ENCODE peak calls at places on chromosomes 5 and 9, in six cellular contexts. L is A549, I is Panc1, V is body of pancreas, W is right lobe of liver, C is heart right ventricle. N is an unnamed sample. For H3K4me1 and H3K9me3, the result is how much of the 10 kb centered on the place peaks cover.

GRCh38 chr9:107325842-107326241 is 42.8 kb downstream of the RAD23B start:
- DNase-seq in C (no peak), V (no peak), L (no peak), I (no peak), W (no peak), N (no peak)

GRCh38 chr9:73081979-73082657 is 69.5 kb upstream of the ANXA1 start:
- DNase-seq in C (no peak), L (peak), V (peak), I (no peak), W (no peak), N (no peak)

GRCh38 chr5:143311428-143311827 is 92.1 kb downstream of the NR3C1 start:
- DNase-seq in L (no peak), W (no peak), C (no peak), I (peak), V (no peak), N (no peak)

GRCh38 chr5:128844354-128844923 is 120.8 kb upstream of the SLC27A6 start:
- DNase-seq in V (no peak), I (no peak), W (no peak), L (peak), C (no peak), N (no peak)

GRCh38 chr5:169268019-169268418 is 32.9 kb downstream of the SLIT3 start:
- DNase-seq in W (no peak), V (no peak), L (no peak), C (no peak), I (no peak), N (no peak)

GRCh38 chr5:64165500-64166200 is at the start of gene RNF180:
- DNase-seq in L (peak), W (peak), I (no peak), C (peak), V (peak), N (peak)

GRCh38 chr9:113221800-113222481 is 597 bp downstream of the SLC31A1 start:
- DNase-seq in W (no peak), V (no peak), I (no peak), C (no peak), L (peak), N (no peak)

GRCh38 chr9:87069690-87070089 is 122.4 kb upstream of the GAS1 start:
- DNase-seq in C (no peak), I (no peak), W (no peak), V (no peak), L (no peak), N (no peak)

GRCh38 chr5:6545770-6546690 is 86.8 kb downstream of the NSUN2 start:
- DNase-seq in I (no peak), W (no peak), C (no peak), V (no peak), L (no peak), N (no peak)

GRCh38 chr5:173243215-173243614 is 8.2 kb upstream of the NKX2-5 start:
- DNase-seq in L (no peak), C (no peak), I (no peak), W (no peak), V (no peak), N (no peak)

GRCh38 chr5:136174021-136174659 is 18.8 kb downstream of the SMIM32 start:
- DNase-seq in I (peak), W (no peak), V (no peak), C (no peak), L (peak), N (no peak)

GRCh38 chr5:138464388-138465287 is 641 bp upstream of the EGR1 start:
- DNase-seq in V (peak), C (peak), L (peak), W (peak), I (peak), N (peak)

GRCh38 chr5:138464018-138464387 is 1.3 kb upstream of the EGR1 start:
- DNase-seq in I (peak), V (peak), L (peak), C (peak), W (peak), N (peak)

GRCh38 chr5:138466900-138467710 is 1.8 kb downstream of the EGR1 start:
- DNase-seq in W (no peak), V (peak), I (no peak), L (no peak), C (no peak), N (no peak)

GRCh38 chr5:138466058-138466899 is 1.0 kb downstream of the EGR1 start:
- DNase-seq in I (no peak), V (peak), W (peak), C (no peak), L (no peak), N (no peak)

GRCh38 chr5:138465288-138466057 is at the start of gene EGR1:
- DNase-seq in L (peak), V (peak), C (peak), I (peak), W (peak), N (peak)
- TF ChIP-seq CTCF in L (no peak), V (peak), C (no peak), I (no peak), W (no peak), N (no peak)

DNA sequence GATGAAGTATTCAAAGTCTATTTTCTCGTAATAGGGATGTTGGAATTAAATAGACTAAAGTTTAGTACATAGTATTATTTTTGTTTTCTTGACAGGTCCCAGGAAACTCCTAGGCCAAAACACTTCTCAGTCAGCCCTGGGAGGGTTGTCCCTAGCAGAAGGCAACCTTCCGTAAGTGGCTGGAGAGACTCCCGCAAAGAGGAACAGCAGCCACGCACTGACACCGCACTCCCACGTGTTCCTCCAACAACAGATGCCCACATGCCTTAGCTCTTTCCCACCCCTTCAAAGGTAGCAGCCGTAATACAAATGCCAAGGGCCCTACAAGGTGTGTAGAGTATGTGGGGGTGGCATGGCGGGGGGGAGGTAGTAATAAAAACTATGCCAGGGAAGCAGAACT is 28.4 kb downstream of the PCDHGC5 start:
- DNase-seq in V (no peak), C (no peak), L (no peak), W (no peak), I (no peak), N (no peak)
- H3K4me1 ChIP-seq in V (under half), C (half or more), L (under half), W (under half), I (under half), N (half or more)

GRCh38 chr9:92982130-92982529 is 34.8 kb downstream of the FGD3 start:
- DNase-seq in L (no peak), C (no peak), I (no peak), V (no peak), W (no peak), N (no peak)
- H3K9me3 ChIP-seq in L (under half), C (under half), I (under half), V (under half), W (under half), N (under half)

DNA sequence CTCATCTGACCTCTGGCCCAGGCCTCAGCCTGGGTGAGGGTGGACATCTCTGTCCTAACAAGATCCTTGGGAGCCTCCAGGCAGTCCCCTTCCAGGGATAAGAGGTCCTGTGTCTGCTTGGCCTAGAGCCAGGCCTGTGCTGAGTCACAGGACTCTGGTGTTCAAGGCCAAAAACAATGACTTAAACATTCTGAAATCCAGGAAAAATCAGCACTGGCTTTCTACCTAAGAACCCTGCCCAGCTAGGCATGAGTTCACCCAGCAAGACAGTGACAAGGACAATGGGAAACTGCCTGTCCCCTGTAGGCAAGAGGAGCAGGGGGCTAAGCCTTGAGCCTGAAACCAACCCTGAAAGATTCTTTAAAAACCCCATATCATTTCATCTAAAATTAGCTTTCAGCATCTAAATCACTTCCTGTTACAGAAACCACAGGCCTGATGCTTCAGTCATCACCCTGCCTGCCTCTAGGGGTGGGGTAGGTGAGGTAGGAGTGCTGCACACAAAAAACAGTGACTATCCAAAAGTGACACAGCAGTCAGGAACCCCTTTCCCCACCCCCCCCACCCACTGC is 29.9 kb downstream of the CSF2 start:
- DNase-seq in I (peak), L (peak), W (no peak), C (peak), V (peak), N (peak)
- TF ChIP-seq CTCF in I (no peak), L (no peak), W (no peak), C (no peak), V (no peak), N (no peak)

GRCh38 chr9:92738661-92739081 is 26.0 kb downstream of the BICD2 start:
- DNase-seq in L (no peak), V (peak), W (no peak), C (peak), I (no peak), N (no peak)

GRCh38 chr9:92735907-92736600 is 28.6 kb downstream of the BICD2 start:
- DNase-seq in W (no peak), C (no peak), L (no peak), I (no peak), V (peak), N (no peak)

GRCh38 chr9:92734931-92735906 is 29.4 kb downstream of the BICD2 start:
- DNase-seq in I (no peak), W (no peak), L (no peak), V (peak), C (no peak), N (no peak)

GRCh38 chr9:92737611-92738299 is 26.9 kb downstream of the BICD2 start:
- DNase-seq in L (no peak), C (no peak), W (no peak), V (peak), I (no peak), N (no peak)

DNA sequence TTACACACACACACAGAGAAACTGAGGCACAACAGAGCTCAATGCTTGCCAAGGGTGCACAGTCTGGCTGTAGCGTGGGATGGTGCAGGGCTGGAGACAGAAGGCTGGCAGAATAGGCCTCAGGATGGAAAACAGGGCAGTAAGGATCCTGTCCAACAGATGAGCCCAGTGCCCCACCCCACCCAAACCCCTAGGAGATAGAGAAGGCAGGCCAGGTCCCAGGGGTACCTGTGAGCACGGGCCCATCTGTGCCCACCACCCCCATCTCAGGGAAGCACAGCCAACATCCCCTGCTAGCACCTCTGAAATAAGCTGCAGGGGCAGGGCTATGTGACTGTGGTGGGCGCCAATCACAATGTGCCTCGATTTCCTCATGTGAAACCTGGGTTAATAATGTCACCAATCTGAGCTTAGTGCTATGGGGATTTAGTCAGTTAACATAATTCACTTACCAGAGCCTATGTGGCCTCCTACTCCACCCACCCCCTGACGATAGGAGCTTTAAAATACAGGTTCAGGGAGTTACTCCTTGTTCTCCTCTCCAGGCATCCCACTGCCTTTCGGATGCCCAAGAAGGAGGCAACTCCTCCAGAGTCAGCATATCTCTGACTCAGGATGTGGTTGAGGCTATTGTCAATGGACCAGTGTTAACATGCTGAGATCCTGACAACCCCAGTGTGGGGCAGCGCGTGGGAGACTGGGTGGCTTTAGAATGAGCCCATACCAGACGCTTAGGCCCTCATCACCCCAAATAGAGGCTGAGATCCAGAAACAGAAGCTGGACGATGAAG is 27.6 kb downstream of the BICD2 start:
- DNase-seq in I (no peak), V (peak), C (no peak), L (no peak), W (no peak), N (no peak)
- H3K4me1 ChIP-seq in I (under half), V (under half), C (half or more), L (under half), W (under half), N (half or more)

N was measured in left ventricle myocardium inferior.